ENCODE peak calls at places on chromosomes 2 and 18, in six cellular contexts. M is foreskin keratinocyte, U is dorsolateral prefrontal cortex, C is OCI-LY7, D is Calu3, H is AG09319. N is an unnamed sample.

GRCh38 chr18:9333441-9334350 is 877 bp upstream of the TWSG1 start:
- DNase-seq in D (peak), U (peak), M (no peak), C (no peak), H (no peak), N (no peak)

GRCh38 chr2:210660-211059 is 53.2 kb downstream of the SH3YL1 start:
- DNase-seq in M (peak), C (no peak), H (no peak), D (no peak), U (no peak), N (no peak)

GRCh38 chr18:582465-582864 is 2.3 kb downstream of the CETN1 start:
- DNase-seq in D (no peak), M (no peak), C (no peak), H (no peak), U (no peak), N (no peak)

GRCh38 chr2:1655461-1655860 is 88.9 kb downstream of the PXDN start:
- DNase-seq in H (no peak), C (no peak), M (no peak), D (no peak), U (no peak), N (no peak)

GRCh38 chr18:44586782-44587524 is 93.7 kb upstream of the SETBP1 start:
- DNase-seq in D (no peak), H (no peak), U (peak), C (no peak), M (no peak), N (no peak)

GRCh38 chr2:6653281-6653750 is 212.4 kb downstream of the CMPK2 start:
- DNase-seq in D (no peak), M (no peak), U (no peak), C (no peak), H (no peak), N (no peak)

GRCh38 chr2:234880551-234881211 is 71.1 kb upstream of the SH3BP4 start:
- DNase-seq in U (no peak), C (no peak), M (peak), H (no peak), D (peak), N (no peak)

GRCh38 chr2:61887684-61888303 is 662 bp downstream of the CCT4 start:
- DNase-seq in C (peak), M (no peak), U (no peak), D (peak), H (no peak), N (no peak)

GRCh38 chr2:29233428-29233827 is 118.2 kb downstream of the CLIP4 start:
- DNase-seq in U (no peak), D (peak), H (no peak), C (no peak), M (peak), N (no peak)

GRCh38 chr2:157228946-157229345 is 28.6 kb upstream of the GALNT5 start:
- DNase-seq in U (no peak), M (no peak), D (no peak), H (no peak), C (no peak), N (no peak)

GRCh38 chr18:14971461-14972185 is 223.7 kb downstream of the ANKRD30B start:
- DNase-seq in H (peak), D (no peak), M (no peak), C (no peak), U (no peak), N (no peak)

GRCh38 chr2:18922276-18922675 is 332.9 kb upstream of the NT5C1B start:
- DNase-seq in D (no peak), U (no peak), M (no peak), H (no peak), C (no peak), N (no peak)

GRCh38 chr18:29501952-29502351 is 1325.0 kb upstream of the CDH2 start:
- DNase-seq in H (no peak), C (no peak), M (peak), D (no peak), U (no peak), N (no peak)

GRCh38 chr2:8986327-8986976 is 17.0 kb downstream of the MBOAT2 start:
- DNase-seq in U (no peak), M (no peak), D (no peak), C (peak), H (no peak), N (no peak)
- TF ChIP-seq CTCF in U (no peak), M (peak), D (no peak), C (peak), H (no peak), N (peak)

DNA sequence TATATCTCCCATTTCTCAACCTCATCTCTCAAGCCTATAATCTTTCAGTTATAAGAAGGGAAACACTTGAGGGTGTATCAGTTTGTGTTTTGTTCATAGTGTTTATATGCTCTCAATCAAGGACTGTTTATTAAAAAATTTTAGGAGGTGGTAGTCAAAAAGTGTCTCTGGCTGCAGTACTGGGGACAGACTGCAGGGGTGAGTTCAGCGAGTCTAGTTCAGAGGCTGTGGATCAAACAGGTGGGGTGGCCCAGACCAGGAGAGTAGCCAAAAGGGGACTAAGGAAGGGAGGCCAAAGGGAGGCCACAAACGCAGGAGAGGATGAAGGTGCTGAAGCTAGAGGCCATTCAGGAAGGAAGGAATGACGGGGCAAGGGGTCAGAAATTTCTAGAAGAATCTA is 136.3 kb downstream of the MSH2 start:
- DNase-seq in D (no peak), M (no peak), U (no peak), H (no peak), C (no peak), N (no peak)
- TF ChIP-seq CTCF in D (no peak), M (peak), U (no peak), H (no peak), C (peak), N (no peak)

DNA sequence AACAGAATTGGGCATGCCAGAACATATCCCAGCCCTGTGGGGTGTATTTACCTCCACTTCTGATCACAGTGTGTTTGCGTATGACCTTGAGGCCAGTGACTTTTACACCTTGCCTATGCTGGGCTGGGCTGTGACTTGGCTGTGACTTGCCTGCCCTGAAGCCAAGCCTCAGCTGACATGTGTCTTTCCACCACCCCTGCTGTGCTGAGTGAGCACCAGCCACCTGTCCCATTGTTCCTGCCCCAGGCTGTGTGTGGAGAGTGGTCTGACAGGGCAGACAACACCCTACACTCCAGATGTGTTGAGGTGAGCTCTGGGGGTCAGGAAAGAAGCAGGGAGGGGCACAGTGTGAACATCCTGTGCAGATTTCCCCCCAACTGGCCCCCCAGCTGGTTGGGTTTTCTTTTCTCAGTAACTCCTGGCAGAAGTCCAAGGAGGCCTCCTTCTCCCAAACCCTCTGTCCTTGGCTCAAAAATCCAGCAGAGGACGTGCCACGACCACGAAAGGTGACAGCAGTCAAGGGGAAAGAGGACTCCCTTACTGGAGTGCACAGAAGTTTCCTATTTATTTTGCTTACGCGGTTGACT is 5.1 kb upstream of the STEAP3 start:
- DNase-seq in H (peak), D (peak), C (peak), M (peak), U (no peak), N (no peak)
- TF ChIP-seq CTCF in H (peak), D (no peak), C (peak), M (peak), U (peak), N (peak)

GRCh38 chr2:3178206-3179031 is 199.2 kb downstream of the EIPR1 start:
- DNase-seq in D (no peak), H (no peak), M (no peak), U (no peak), C (no peak), N (no peak)

GRCh38 chr2:3179626-3180025 is 198.0 kb downstream of the EIPR1 start:
- DNase-seq in H (no peak), C (no peak), M (no peak), U (no peak), D (no peak), N (no peak)

GRCh38 chr2:3180082-3180908 is 197.3 kb downstream of the EIPR1 start:
- DNase-seq in H (no peak), D (no peak), U (no peak), C (no peak), M (no peak), N (no peak)

GRCh38 chr2:3181416-3182010 is 196.1 kb downstream of the EIPR1 start:
- DNase-seq in M (no peak), C (no peak), U (no peak), H (no peak), D (no peak), N (no peak)

GRCh38 chr2:3179208-3179607 is 198.4 kb downstream of the EIPR1 start:
- DNase-seq in M (no peak), H (no peak), D (no peak), C (peak), U (no peak), N (peak)
- TF ChIP-seq CTCF in M (peak), H (no peak), D (no peak), C (peak), U (no peak), N (peak)

GRCh38 chr2:23091900-23092299 is 293.1 kb upstream of the KLHL29 start:
- DNase-seq in U (no peak), C (no peak), M (no peak), H (no peak), D (no peak), N (no peak)

GRCh38 chr2:23092831-23093230 is 292.1 kb upstream of the KLHL29 start:
- DNase-seq in D (no peak), M (no peak), U (no peak), C (peak), H (no peak), N (no peak)

GRCh38 chr2:23091019-23091418 is 294.0 kb upstream of the KLHL29 start:
- DNase-seq in C (no peak), M (no peak), U (no peak), D (no peak), H (no peak), N (no peak)
- TF ChIP-seq CTCF in C (no peak), M (no peak), U (no peak), D (no peak), H (no peak), N (no peak)

DNA sequence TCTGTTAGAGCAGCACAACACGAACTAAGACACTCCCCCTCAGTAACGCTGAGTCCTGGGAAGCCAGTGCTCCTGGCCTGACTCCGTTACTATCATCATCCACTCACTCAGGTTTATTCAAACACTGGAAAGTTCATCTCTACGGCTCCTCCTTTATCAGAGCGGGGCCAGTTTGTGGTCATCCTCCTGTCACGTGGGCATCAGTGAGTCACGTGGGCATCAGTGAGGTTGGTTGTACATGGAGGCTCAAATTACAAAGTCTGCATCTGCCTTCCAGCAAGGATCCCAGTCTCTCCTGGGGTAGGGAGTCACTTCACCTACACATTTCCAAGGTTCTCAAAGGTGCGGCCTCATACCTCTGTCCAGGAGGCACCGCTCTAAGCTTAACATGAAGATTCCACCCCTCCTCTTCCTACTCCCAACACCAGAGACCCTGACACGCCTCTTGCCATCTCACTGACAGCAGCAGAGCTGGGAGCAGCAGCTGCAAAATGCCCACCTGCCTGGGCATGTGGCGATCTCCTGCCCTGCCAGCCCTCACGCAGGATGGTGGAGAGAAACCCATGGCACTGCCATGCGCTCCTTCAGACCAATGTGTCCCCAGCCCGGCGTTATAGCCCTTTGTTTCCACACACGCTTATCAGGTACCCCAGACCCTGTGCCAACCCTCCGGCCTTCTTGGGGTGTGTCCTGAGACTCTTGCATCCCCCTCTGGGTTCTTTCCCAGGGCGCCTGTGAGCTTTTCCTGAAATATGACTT is 99.2 kb upstream of the PTPRM start:
- DNase-seq in C (no peak), U (no peak), M (no peak), H (no peak), D (no peak), N (no peak)
- TF ChIP-seq CTCF in C (no peak), U (no peak), M (no peak), H (no peak), D (no peak), N (no peak)

DNA sequence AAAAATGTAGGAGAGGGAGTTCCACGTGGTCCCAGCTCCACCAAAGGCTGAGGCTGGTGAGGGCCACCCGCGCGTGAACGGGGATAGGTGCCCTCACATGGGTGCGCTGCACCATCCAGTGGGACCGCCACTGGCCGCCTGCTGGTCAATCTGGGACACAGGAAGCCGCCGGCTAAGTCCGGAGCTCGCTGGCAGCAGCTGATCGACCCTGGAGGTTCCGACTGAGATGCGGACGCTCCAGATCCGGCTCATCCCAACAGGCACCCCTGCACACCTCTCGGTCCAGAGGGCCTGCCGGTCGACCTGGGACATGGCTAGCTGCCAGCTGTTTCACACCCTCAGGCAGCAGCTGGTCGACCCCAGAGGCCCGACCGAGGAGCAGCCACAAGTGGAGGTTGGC is 116.5 kb upstream of the ANKRD30BL start:
- DNase-seq in U (no peak), H (no peak), M (no peak), C (no peak), D (no peak), N (no peak)
- TF ChIP-seq CTCF in U (no peak), H (no peak), M (no peak), C (no peak), D (no peak), N (no peak)

DNA sequence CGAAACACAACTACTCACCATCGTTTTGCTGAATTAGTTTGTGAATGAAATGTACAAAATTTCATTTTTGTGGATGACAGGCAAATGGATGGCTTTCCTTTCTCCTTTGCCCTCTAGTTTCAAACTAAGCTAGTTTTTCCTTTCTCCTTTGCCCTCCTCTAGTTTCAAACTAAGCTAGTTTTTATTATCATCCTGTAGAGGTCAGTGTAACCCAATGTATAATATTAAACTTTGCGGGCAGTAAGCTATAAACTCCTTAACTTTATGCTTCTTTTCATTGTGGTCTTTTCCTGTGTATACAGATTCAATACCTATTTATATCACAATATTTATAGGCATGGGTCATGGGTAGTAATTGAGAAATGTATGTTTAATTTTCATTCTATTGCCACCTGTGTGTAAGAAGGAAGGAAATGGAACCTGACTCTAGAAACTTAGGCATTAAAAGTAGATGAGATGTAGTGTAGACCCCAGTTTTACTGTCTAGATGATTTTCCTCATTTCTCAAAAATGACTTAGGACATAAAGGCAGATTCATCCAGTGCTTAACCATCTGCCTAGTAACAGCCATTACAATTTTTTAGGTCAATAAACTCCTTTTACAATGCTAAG is 58.1 kb downstream of the MAP3K19 start:
- DNase-seq in M (no peak), C (peak), U (no peak), H (peak), D (no peak), N (no peak)
- TF ChIP-seq CTCF in M (peak), C (peak), U (peak), H (peak), D (no peak), N (peak)

DNA sequence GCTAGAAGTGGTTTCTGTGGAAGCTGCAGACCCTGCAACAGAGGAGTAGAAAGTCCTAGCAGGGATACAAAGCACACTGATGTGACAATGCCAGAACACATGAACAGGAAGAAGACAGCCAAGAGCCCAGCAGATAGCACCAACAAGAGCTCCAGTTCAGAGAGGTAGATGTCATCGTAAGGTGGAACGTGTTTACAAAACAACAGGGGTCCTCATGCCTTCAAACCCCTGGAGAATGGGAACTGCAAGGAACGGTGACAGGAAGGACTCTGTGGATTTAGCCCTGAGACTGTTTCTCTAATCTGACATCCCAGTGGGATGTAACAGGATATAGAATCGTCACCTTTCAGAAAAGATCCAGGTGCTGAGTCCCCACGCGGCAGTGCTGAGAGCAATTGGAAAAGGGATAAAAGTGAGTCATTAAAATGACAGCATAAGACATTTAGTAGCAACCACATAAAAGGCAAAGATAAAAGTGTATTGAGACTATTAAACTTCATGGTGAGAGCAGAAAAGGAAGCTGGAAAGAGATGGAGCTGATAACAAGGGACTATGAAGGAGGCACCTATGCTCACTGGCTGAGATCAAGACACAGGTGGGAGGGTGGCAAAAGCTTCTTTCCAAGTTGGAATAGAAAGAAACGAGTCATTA is 195.2 kb downstream of the FBXO15 start:
- DNase-seq in C (no peak), D (no peak), U (no peak), H (no peak), M (no peak), N (no peak)
- TF ChIP-seq CTCF in C (no peak), D (no peak), U (no peak), H (no peak), M (no peak), N (no peak)

DNA sequence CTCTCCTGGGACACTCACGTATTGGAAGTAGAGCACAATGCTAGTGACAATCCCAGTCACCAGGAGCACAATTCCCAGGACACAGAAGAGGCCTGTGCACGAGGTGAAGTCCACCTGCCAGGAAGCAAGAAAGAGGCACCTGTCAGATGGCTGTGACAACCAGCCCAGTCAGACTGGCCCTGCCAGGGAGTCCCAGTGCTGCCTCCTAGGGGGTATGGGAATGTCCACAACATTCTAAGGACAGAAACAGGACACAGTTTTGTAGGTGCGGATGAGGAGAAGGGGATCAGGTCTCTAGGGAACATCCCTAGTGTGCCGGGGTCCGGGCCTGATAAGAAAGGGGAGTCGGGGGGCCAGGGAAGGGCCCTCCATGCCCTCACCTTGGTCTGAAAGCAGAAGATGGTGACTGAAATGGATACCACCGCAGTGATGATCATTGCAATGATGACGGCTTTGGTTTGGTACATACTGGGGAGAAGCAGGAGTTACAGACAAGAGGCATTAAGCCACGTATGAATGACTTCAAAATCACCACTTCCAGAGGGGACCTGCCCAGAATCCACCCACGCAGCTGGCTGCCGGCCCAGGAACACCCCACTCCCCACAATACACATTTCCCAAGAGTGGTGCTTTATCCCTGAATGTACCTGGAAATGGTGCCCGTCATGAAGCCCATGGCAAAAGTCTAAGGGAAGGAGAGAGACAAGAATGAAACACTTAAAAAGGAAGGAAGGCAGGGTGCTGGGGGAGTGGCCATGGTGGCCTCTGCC is 6.9 kb downstream of the PNKD start:
- DNase-seq in D (no peak), H (no peak), U (no peak), C (no peak), M (no peak), N (no peak)
- TF ChIP-seq CTCF in D (peak), H (no peak), U (no peak), C (peak), M (peak), N (no peak)